ENCODE peak calls at places on chromosomes 6 and 20, in nine cellular contexts. L, N, R, W, G, D, F, X and H are unnamed samples.

GRCh38 chr6:30175765-30176164 is 12.4 kb downstream of the TRIM15 start:
- DNase-seq in F (no peak), R (no peak), N (no peak), G (no peak), X (no peak), D (no peak), W (no peak), L (no peak), H (no peak)

GRCh38 chr6:43770417-43771209 is 602 bp downstream of the VEGFA start:
- DNase-seq in D (peak), W (peak), G (peak), R (peak), F (peak), X (peak), N (peak), L (peak), H (no peak)

GRCh38 chr6:107820571-107821261 is 3.4 kb downstream of the SCML4 start:
- DNase-seq in X (no peak), D (no peak), W (no peak), F (peak), G (no peak), L (no peak), R (no peak), N (no peak), H (peak)

GRCh38 chr20:33657704-33658095 is 4.4 kb upstream of the C20orf144 start:
- DNase-seq in L (peak), W (no peak), G (no peak), X (no peak), N (no peak), R (no peak), D (no peak), F (no peak), H (no peak)

GRCh38 chr20:48747840-48748416 is 79.9 kb downstream of the PREX1 start:
- DNase-seq in D (no peak), X (no peak), W (no peak), G (no peak), R (no peak), F (no peak), L (no peak), N (no peak), H (no peak)

GRCh38 chr6:42511803-42512422 is 51.9 kb upstream of the UBR2 start:
- DNase-seq in L (no peak), D (no peak), F (peak), X (no peak), N (no peak), R (no peak), W (no peak), G (no peak), H (no peak)

GRCh38 chr6:81998432-81998831 is 246.0 kb upstream of the TENT5A start:
- DNase-seq in R (no peak), N (no peak), X (no peak), D (no peak), G (no peak), L (no peak), F (peak), W (no peak), H (no peak)

GRCh38 chr6:90040931-90041330 is 146.7 kb downstream of the GJA10 start:
- DNase-seq in R (no peak), L (no peak), X (no peak), G (no peak), D (no peak), N (no peak), F (no peak), W (no peak), H (no peak)

GRCh38 chr6:136466789-136467585 is 83.2 kb downstream of the MAP7 start:
- DNase-seq in L (no peak), X (no peak), F (no peak), W (no peak), N (no peak), D (no peak), R (no peak), G (no peak), H (no peak)

GRCh38 chr6:122798099-122798641 is 9.1 kb downstream of the SMPDL3A start:
- DNase-seq in N (no peak), L (no peak), X (no peak), F (peak), D (peak), G (no peak), W (peak), R (peak), H (no peak)

GRCh38 chr6:84606860-84607259 is 157.5 kb downstream of the TBX18 start:
- DNase-seq in W (no peak), D (no peak), F (no peak), R (no peak), G (no peak), X (no peak), L (no peak), N (no peak), H (no peak)

GRCh38 chr6:85672623-85673022 is 29.9 kb upstream of the SYNCRIP start:
- DNase-seq in D (no peak), G (no peak), F (no peak), L (no peak), N (no peak), X (no peak), R (no peak), W (no peak), H (no peak)

GRCh38 chr20:5073154-5074049 is 46.4 kb downstream of the PCNA start:
- DNase-seq in D (peak), L (peak), N (no peak), W (peak), F (peak), X (peak), R (peak), G (no peak), H (no peak)

GRCh38 chr6:114342826-114343781 is at the start of gene HS3ST5:
- DNase-seq in R (peak), W (peak), F (peak), N (no peak), G (peak), L (no peak), D (peak), X (no peak), H (peak)

GRCh38 chr6:10954590-10955010 is 67.7 kb downstream of the SYCP2L start:
- DNase-seq in G (peak), F (peak), D (peak), W (peak), L (peak), N (peak), R (peak), X (peak), H (peak)

GRCh38 chr6:118725944-118726343 is 74.6 kb upstream of the CEP85L start:
- DNase-seq in X (no peak), F (no peak), W (no peak), G (no peak), L (no peak), R (no peak), N (no peak), D (no peak), H (no peak)

GRCh38 chr20:35630636-35631035 is 15.0 kb downstream of the SPAG4 start:
- DNase-seq in W (no peak), R (no peak), X (no peak), D (no peak), L (no peak), F (no peak), N (no peak), G (no peak), H (no peak)

GRCh38 chr6:17045581-17046322 is 56.1 kb upstream of the STMND1 start:
- DNase-seq in G (no peak), L (no peak), W (no peak), D (no peak), F (peak), R (no peak), X (no peak), N (no peak), H (no peak)

GRCh38 chr20:41654884-41655283 is 36.7 kb upstream of the CHD6 start:
- DNase-seq in W (no peak), G (no peak), X (no peak), R (no peak), F (peak), N (no peak), D (peak), L (no peak), H (no peak)

GRCh38 chr6:125832396-125832795 is 41.6 kb downstream of the NCOA7 start:
- DNase-seq in W (no peak), N (no peak), G (no peak), F (no peak), X (no peak), L (no peak), R (no peak), D (no peak), H (no peak)

GRCh38 chr6:158715330-158716311 is 65.8 kb downstream of the SYTL3 start:
- DNase-seq in W (no peak), D (no peak), F (no peak), X (peak), L (no peak), G (no peak), R (no peak), N (peak), H (no peak)

GRCh38 chr6:113594726-113595125 is 262.4 kb upstream of the MARCKS start:
- DNase-seq in X (no peak), D (peak), G (no peak), R (no peak), F (no peak), N (no peak), L (no peak), W (no peak), H (no peak)

GRCh38 chr6:4486543-4487319 is 289.5 kb upstream of the CDYL start:
- DNase-seq in L (no peak), X (no peak), R (no peak), D (no peak), N (no peak), G (no peak), W (no peak), F (no peak), H (no peak)

GRCh38 chr6:83192456-83192855 is 609 bp downstream of the PGM3 start:
- DNase-seq in W (no peak), R (no peak), N (no peak), D (peak), X (no peak), L (no peak), G (no peak), F (peak), H (no peak)

GRCh38 chr6:83185096-83185495 is 8.0 kb downstream of the PGM3 start:
- DNase-seq in R (no peak), X (no peak), L (no peak), W (no peak), F (no peak), D (no peak), N (no peak), G (no peak), H (no peak)

GRCh38 chr6:83190596-83190995 is 2.5 kb downstream of the PGM3 start:
- DNase-seq in F (no peak), G (no peak), D (no peak), L (no peak), X (no peak), R (no peak), W (no peak), N (no peak), H (no peak)

GRCh38 chr6:83192871-83193746 is at the start of the genes PGM3 and RWDD2A:
- DNase-seq in W (peak), X (peak), G (peak), N (peak), R (peak), F (peak), L (peak), D (peak), H (peak)

DNA sequence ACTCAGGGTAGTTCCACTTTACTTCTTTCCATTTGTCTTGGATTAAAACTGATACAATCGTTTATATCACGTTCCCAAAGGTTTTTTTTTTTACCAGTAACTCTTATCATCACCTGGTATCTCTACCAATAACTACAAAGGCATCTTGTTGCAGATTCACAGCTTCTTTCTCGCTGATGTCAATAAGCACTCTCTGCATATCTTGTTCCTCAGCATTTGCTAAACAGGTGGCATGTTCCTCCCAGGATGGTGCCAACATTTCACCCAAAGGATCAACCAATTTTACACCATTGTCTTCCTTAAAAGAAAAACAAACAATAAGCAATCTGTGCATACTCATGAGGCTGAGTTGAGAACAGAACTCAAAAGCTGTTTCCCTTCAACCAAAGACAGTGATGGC is 4.6 kb downstream of the PGM3 start:
- DNase-seq in G (no peak), F (no peak), L (no peak), D (no peak), N (no peak), X (no peak), R (no peak), W (no peak), H (no peak)
- TF ChIP-seq CTCF in G (no peak), F (no peak), L (no peak), D (no peak), N (no peak), X (no peak), R (no peak), W (no peak), H (no peak)

DNA sequence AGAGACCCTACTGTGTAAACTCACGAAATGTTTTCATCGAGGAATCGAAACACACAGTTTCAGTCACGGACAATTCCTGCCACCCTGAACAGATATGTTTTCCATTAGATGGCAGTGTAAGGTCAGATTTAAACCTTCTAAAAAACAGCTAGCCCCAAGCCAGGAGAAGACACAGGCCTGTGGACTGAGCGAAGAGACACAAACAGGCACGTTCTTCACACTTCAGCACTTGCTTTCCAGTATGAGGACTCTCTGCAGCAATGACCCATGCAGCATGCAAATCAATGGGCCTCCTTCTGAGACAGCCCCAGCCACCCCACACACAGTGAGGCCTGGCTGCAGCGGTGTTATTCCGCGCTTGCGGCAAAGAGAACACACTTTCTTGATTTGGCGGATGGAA is 31.9 kb downstream of the HUS1B start:
- DNase-seq in F (peak), W (no peak), N (no peak), G (no peak), R (no peak), X (no peak), D (peak), L (no peak), H (no peak)
- TF ChIP-seq CTCF in F (peak), W (no peak), N (no peak), G (no peak), R (no peak), X (peak), D (no peak), L (peak), H (peak)

GRCh38 chr6:6007311-6008113 is 787 bp upstream of the NRN1 start:
- DNase-seq in X (no peak), F (no peak), N (no peak), W (no peak), L (no peak), D (no peak), G (peak), R (peak), H (no peak)
- TF ChIP-seq CTCF in X (no peak), F (no peak), N (no peak), W (no peak), L (peak), D (no peak), G (peak), R (peak), H (peak)

GRCh38 chr20:61724376-61724775 is 341.3 kb downstream of the TAF4 start:
- DNase-seq in X (no peak), W (no peak), G (no peak), L (no peak), F (no peak), R (no peak), D (no peak), N (no peak), H (no peak)
- TF ChIP-seq CTCF in X (no peak), W (no peak), G (peak), L (peak), F (no peak), R (no peak), D (no peak), N (no peak), H (peak)

GRCh38 chr20:59571591-59572314 is 32.6 kb upstream of the PHACTR3 start:
- DNase-seq in N (peak), R (peak), W (peak), L (peak), G (peak), F (peak), D (peak), X (peak), H (no peak)
- TF ChIP-seq CTCF in N (peak), R (peak), W (peak), L (peak), G (peak), F (peak), D (peak), X (peak), H (peak)

GRCh38 chr6:35178932-35179832 is 34.6 kb upstream of the SCUBE3 start:
- DNase-seq in G (no peak), F (no peak), L (no peak), X (no peak), W (no peak), N (no peak), D (no peak), R (no peak), H (no peak)
- TF ChIP-seq CTCF in G (no peak), F (no peak), L (no peak), X (no peak), W (no peak), N (no peak), D (no peak), R (no peak), H (no peak)

DNA sequence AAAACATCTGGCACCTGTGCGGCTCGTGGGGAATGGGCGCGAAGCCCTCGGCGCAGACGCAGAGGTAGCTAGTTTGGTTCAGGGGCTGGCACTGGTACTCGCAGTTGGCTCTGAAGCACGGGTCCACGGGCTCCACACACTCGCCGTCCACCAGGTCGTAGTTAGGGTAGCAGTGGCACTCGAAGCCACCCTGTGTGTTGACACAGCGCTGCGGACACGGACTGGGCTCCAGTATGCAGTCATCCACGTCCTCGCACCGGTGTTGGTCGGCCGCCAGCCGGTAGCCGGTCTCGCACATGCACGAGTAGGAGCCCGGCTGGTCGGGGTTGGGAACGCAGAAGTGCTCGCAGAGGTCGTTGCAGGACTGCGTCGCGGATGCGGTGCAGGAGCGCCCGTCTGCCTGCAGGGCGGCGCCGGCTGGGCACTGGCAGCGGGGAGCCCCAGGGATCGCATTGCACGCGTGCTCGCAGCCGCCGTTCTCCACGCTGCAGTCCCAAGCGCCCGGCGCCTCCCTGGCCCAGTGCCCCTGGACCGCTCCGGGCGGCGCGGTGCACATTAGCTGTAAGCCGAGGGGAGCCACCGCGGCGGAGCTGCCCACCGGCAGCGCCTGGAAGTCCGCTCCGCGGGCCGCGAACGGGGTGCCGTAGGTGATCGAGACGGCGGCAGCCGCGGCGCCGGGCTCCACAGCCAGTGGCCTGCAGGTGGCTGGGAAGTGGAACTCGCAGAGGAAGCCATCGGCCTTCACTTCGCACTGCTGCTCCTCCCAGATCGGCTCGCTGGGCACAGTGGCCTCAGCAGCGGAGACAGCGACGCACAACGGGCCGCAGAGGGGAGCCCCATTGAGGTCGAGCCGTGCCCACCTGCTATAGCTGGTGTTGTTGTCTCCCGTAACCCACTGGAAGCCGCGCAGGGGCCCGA is 930 bp downstream of the THBD start:
- DNase-seq in N (no peak), G (peak), X (peak), L (peak), D (peak), R (peak), W (peak), F (peak), H (no peak)
- TF ChIP-seq CTCF in N (no peak), G (peak), X (peak), L (peak), D (peak), R (peak), W (peak), F (peak), H (peak)

GRCh38 chr6:21874372-21874771 is 280.8 kb downstream of the SOX4 start:
- DNase-seq in R (no peak), X (no peak), D (no peak), L (no peak), F (no peak), G (no peak), W (no peak), N (no peak), H (no peak)

GRCh38 chr6:21869085-21869771 is 275.7 kb downstream of the SOX4 start:
- DNase-seq in D (peak), L (no peak), F (no peak), R (no peak), G (no peak), W (no peak), N (no peak), X (no peak), H (no peak)

GRCh38 chr6:21873562-21873961 is 280.0 kb downstream of the SOX4 start:
- DNase-seq in N (no peak), D (peak), X (no peak), R (no peak), W (peak), L (no peak), G (no peak), F (peak), H (no peak)

GRCh38 chr6:21870071-21870729 is 276.6 kb downstream of the SOX4 start:
- DNase-seq in N (no peak), X (no peak), D (peak), R (no peak), G (no peak), L (no peak), F (no peak), W (no peak), H (no peak)

DNA sequence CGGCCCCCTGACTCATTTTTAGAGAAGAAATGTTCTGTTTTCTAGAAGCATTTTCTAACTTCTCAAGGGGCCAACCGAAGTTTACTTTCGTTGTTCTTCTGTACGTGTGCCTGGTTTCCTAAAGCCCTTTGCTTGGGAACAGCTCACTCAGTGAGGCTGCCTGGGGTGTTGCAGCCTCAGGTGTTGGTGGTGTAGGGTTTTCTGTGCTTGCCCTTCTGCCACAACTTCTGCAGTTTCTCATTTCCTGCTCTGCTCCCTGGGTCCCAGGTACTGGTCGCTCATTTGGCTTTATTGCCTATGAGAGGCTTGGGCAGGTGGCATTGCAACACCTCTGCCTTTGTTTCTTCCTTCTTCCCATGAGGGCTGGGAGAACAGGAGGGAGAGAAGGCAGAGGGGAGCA is 278.3 kb downstream of the SOX4 start:
- DNase-seq in W (no peak), G (no peak), N (no peak), X (no peak), R (no peak), D (no peak), F (no peak), L (no peak), H (no peak)
- TF ChIP-seq CTCF in W (no peak), G (no peak), N (no peak), X (no peak), R (no peak), D (no peak), F (no peak), L (no peak), H (no peak)

GRCh38 chr20:58621906-58622548 is 29.1 kb upstream of the STX16 start:
- DNase-seq in G (no peak), X (no peak), W (no peak), L (no peak), R (no peak), D (no peak), F (no peak), N (no peak), H (no peak)
- TF ChIP-seq CTCF in G (peak), X (no peak), W (no peak), L (no peak), R (peak), D (no peak), F (peak), N (no peak), H (peak)

DNA sequence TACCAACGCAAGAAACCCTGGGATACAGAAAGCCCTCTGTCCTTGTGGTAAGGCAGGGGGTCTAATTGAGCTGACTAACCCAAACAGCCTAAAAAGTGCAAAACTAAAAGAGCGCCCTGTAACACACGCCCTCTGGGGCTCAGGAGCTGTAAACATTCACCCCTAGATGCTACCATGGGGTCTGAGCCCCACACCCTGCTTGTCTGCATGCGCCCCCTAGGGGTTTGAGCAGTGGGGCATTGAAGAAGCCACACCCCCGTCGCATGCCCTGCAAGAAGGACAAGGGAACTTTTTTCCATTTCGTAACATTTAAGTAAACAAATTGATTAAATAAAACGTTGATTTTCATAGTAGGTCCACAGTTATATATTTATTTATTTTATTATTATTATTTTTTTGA is 616.9 kb upstream of the MAN1A1 start:
- DNase-seq in R (peak), G (no peak), W (no peak), N (no peak), L (no peak), D (no peak), X (no peak), F (no peak), H (no peak)
- TF ChIP-seq CTCF in R (no peak), G (no peak), W (no peak), N (no peak), L (no peak), D (no peak), X (no peak), F (no peak), H (no peak)